ENCODE peak calls at places on chromosomes 3 and 15, in ten cellular contexts. K, T, U, X, R, C, V, S, L and B are unnamed samples.

GRCh38 chr3:102059145-102059943 is 210.0 kb downstream of the NFKBIZ start:
- DNase-seq in K (no peak), T (no peak), U (no peak), X (no peak), R (no peak), C (no peak), V (no peak), S (no peak), L (no peak), B (no peak)

GRCh38 chr15:72740202-72740601 is 43.4 kb downstream of the ADPGK start:
- DNase-seq in K (no peak), T (no peak), U (no peak), X (no peak), R (no peak), C (no peak), V (no peak), S (no peak), L (no peak), B (peak)

GRCh38 chr3:64740232-64740631 is 52.4 kb upstream of the ADAMTS9 start:
- DNase-seq in K (peak), T (peak), U (peak), X (no peak), R (no peak), C (no peak), V (peak), S (no peak), L (peak), B (no peak)

GRCh38 chr3:71101014-71101413 is 482.5 kb downstream of the FOXP1 start:
- DNase-seq in K (no peak), T (peak), U (no peak), X (peak), R (peak), C (no peak), V (peak), S (no peak), L (peak), B (no peak)

GRCh38 chr3:10411598-10412332 is 90.9 kb upstream of the SEC13 start:
- DNase-seq in K (no peak), T (no peak), U (no peak), X (no peak), R (no peak), C (no peak), V (no peak), S (no peak), L (no peak), B (no peak)

GRCh38 chr3:123668906-123669305 is 84.1 kb upstream of the HACD2 start:
- DNase-seq in K (no peak), T (no peak), U (no peak), X (no peak), R (no peak), C (no peak), V (no peak), S (no peak), L (no peak), B (no peak)

GRCh38 chr3:117439812-117440211 is 730.2 kb downstream of the TUSC7 start:
- DNase-seq in K (peak), T (peak), U (no peak), X (no peak), R (no peak), C (no peak), V (peak), S (no peak), L (peak), B (no peak)

GRCh38 chr3:189949580-189949979 is 171.1 kb downstream of the P3H2 start:
- DNase-seq in K (no peak), T (no peak), U (no peak), X (no peak), R (no peak), C (no peak), V (no peak), S (no peak), L (no peak), B (no peak)

GRCh38 chr3:69865920-69866679 is 126.8 kb downstream of the MITF start:
- DNase-seq in K (no peak), T (no peak), U (peak), X (peak), R (no peak), C (no peak), V (peak), S (no peak), L (peak), B (no peak)

GRCh38 chr3:27756877-27757276 is 34.8 kb upstream of the EOMES start:
- DNase-seq in K (peak), T (no peak), U (no peak), X (no peak), R (no peak), C (no peak), V (no peak), S (no peak), L (no peak), B (no peak)

GRCh38 chr15:71752085-71752484 is 58.3 kb upstream of the NR2E3 start:
- DNase-seq in K (no peak), T (no peak), U (no peak), X (no peak), R (no peak), C (no peak), V (no peak), S (no peak), L (no peak), B (no peak)

GRCh38 chr15:84874991-84875390 is 9.5 kb upstream of the SLC28A1 start:
- DNase-seq in K (no peak), T (no peak), U (no peak), X (no peak), R (no peak), C (no peak), V (no peak), S (no peak), L (no peak), B (no peak)

GRCh38 chr3:142912440-142913172 is 23.7 kb upstream of the PCOLCE2 start:
- DNase-seq in K (peak), T (no peak), U (peak), X (no peak), R (no peak), C (no peak), V (peak), S (no peak), L (peak), B (no peak)

GRCh38 chr3:150469031-150469930 is 61.2 kb downstream of the TSC22D2 start:
- DNase-seq in K (peak), T (peak), U (peak), X (peak), R (peak), C (no peak), V (peak), S (no peak), L (peak), B (peak)

GRCh38 chr3:194690501-194691372 is 5.1 kb downstream of the FAM43A start:
- DNase-seq in K (peak), T (no peak), U (no peak), X (no peak), R (no peak), C (no peak), V (peak), S (no peak), L (no peak), B (no peak)

DNA sequence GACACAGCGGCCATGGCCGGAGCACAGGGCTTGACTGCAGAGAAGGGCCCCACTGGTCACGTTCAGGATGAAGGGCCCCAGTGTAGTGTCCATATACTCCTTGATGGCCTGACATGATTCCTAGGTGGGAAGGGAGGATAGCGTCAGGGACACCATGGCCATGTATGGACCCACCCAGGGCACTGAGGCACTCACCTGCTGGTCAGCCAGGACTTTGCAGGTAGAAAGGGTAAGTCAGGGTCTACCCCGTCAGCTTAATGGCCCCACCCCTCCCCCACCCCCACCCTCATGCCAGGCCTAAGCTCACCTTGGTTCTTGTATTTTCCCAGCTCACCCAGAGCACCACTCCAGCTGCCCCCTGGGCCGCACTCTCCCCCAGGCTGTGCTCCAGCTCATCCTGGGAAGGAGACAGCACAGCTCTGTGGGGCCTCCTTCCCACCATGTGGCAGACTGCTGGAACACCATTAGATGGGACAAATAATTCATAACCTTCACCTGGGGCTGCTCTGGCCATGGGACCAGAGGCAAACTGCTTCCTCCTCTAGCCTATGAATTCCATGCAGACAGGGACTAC is 1.6 kb upstream of the HYAL3 start:
- DNase-seq in K (no peak), T (no peak), U (no peak), X (no peak), R (no peak), C (no peak), V (no peak), S (no peak), L (no peak), B (no peak)
- H3K4me3 ChIP-seq in K (no peak), T (no peak), U (no peak), X (no peak), R (no peak), C (peak), V (no peak), S (no peak), L (no peak), B (no peak)

GRCh38 chr3:30688776-30689175 is 82.4 kb downstream of the TGFBR2 start:
- DNase-seq in K (no peak), T (peak), U (no peak), X (peak), R (no peak), C (no peak), V (no peak), S (no peak), L (no peak), B (peak)
- TF ChIP-seq CTCF in K (no peak), T (no peak), U (no peak), X (no peak), R (no peak), C (no peak), V (no peak), S (no peak), L (no peak), B (no peak)

DNA sequence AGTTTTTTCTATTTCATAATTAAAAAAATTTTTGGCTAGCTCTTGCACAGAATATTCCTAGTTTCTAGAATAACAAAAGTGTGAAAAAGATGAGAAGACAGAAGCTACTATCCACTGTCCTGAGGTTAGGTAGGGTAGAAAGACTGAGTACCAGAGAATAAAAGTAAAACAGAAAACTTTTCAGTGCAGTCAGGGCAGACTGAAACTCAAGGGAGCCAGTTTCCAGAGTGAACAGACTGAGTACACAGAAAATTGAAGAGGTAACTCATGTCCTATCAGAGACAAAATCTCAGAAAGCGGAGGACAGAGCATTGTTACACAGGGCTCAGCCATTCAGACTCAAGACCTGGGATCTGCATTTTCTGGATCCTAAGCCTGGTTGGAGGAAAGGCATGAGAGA is 8.8 kb upstream of the FBXO40 start:
- DNase-seq in K (no peak), T (no peak), U (no peak), X (no peak), R (no peak), C (no peak), V (no peak), S (no peak), L (no peak), B (no peak)
- H3K4me3 ChIP-seq in K (no peak), T (no peak), U (no peak), X (no peak), R (no peak), C (no peak), V (no peak), S (no peak), L (no peak), B (no peak)

GRCh38 chr3:140216249-140216648 is 281.3 kb downstream of the CLSTN2 start:
- DNase-seq in K (no peak), T (no peak), U (no peak), X (no peak), R (no peak), C (no peak), V (peak), S (no peak), L (no peak), B (no peak)
- TF ChIP-seq CTCF in K (peak), T (peak), U (peak), X (peak), R (peak), C (peak), V (peak), S (peak), L (peak), B (peak)

GRCh38 chr3:186254676-186255665 is 107.1 kb downstream of the DGKG start:
- DNase-seq in K (peak), T (no peak), U (no peak), X (no peak), R (no peak), C (no peak), V (no peak), S (no peak), L (no peak), B (no peak)
- H3K4me3 ChIP-seq in K (no peak), T (no peak), U (no peak), X (no peak), R (no peak), C (no peak), V (no peak), S (no peak), L (no peak), B (no peak)